ENCODE peak calls at places on chromosomes 13 and 19, in four cellular contexts. U, B, W and L are unnamed samples.

GRCh38 chr13:40986328-40986856 is 32.7 kb downstream of the ELF1 start:
- DNase-seq in U (no peak), B (peak; percentile 76), W (no peak), L (no peak)

GRCh38 chr19:35011737-35012682 is 11.9 kb downstream of the GRAMD1A start:
- DNase-seq in W (no peak), B (no peak), U (no peak), L (no peak)

GRCh38 chr19:34256835-34257558 is 2.6 kb downstream of the GARRE1 start:
- DNase-seq in B (no peak), W (no peak), U (no peak), L (no peak)

GRCh38 chr13:102089177-102089576 is 312.7 kb downstream of the FGF14 start:
- DNase-seq in U (no peak), W (no peak), B (no peak), L (no peak)

GRCh38 chr13:20749377-20749776 is 24.4 kb downstream of the EEF1AKMT1 start:
- DNase-seq in U (no peak), W (no peak), B (no peak), L (no peak)

GRCh38 chr19:13098291-13099072 is 4.2 kb downstream of the LYL1 start:
- DNase-seq in U (no peak), B (no peak), W (no peak), L (peak; percentile 64)

GRCh38 chr13:24097667-24098066 is 62.9 kb upstream of the SPATA13 start:
- DNase-seq in U (no peak), B (no peak), W (no peak), L (no peak)

GRCh38 chr19:45919678-45920077 is 5.1 kb upstream of the NANOS2 start:
- DNase-seq in B (no peak), W (no peak), U (no peak), L (no peak)

GRCh38 chr13:94344126-94344863 is 135.2 kb downstream of the DCT start:
- DNase-seq in W (no peak), B (peak; percentile 57), U (no peak), L (no peak)

GRCh38 chr13:25682221-25682620 is 310.4 kb downstream of the ATP8A2 start:
- DNase-seq in U (no peak), W (no peak), B (no peak), L (no peak)

GRCh38 chr19:6417713-6418561 is 6.7 kb downstream of the KHSRP start:
- DNase-seq in U (no peak), W (no peak), B (peak; percentile 5), L (no peak)

GRCh38 chr19:13150919-13151604 is 851 bp downstream of the IER2 start:
- DNase-seq in B (no peak), W (no peak), U (peak; percentile 19), L (peak; percentile 28)

GRCh38 chr19:58007285-58007684 is 4.7 kb upstream of the ZNF606 start:
- DNase-seq in U (no peak), W (no peak), B (no peak), L (no peak)

GRCh38 chr13:48730971-48731658 is 77.4 kb downstream of the CYSLTR2 start:
- DNase-seq in U (no peak), W (no peak), B (peak; percentile 83), L (no peak)

GRCh38 chr13:97695684-97696083 is 257.8 kb upstream of the IPO5 start:
- DNase-seq in U (no peak), B (no peak), W (no peak), L (no peak)

GRCh38 chr13:94707400-94708021 is 4.8 kb downstream of the SOX21 start:
- DNase-seq in U (no peak), B (no peak), W (no peak), L (no peak)

GRCh38 chr13:45850020-45850613 is 1.4 kb downstream of the SIAH3 start:
- DNase-seq in W (no peak), U (no peak), B (no peak), L (no peak)

GRCh38 chr19:991932-992669 is 8.0 kb downstream of the WDR18 start:
- DNase-seq in U (no peak), W (no peak), B (no peak), L (no peak)

GRCh38 chr13:50226515-50227147 is 211.4 kb downstream of the KCNRG start:
- DNase-seq in U (no peak), B (no peak), W (no peak), L (no peak)

GRCh38 chr13:73622375-73622774 is 511.8 kb downstream of the KLF12 start:
- DNase-seq in W (no peak), U (no peak), B (no peak), L (no peak)

GRCh38 chr13:82800391-82800790 is 1081.9 kb downstream of the SLITRK1 start:
- DNase-seq in B (no peak), W (no peak), U (no peak), L (no peak)

GRCh38 chr19:1065606-1066109 is 1.3 kb upstream of the ARHGAP45 start:
- DNase-seq in W (peak; percentile 82), B (no peak), U (no peak), L (no peak)

GRCh38 chr19:3056454-3057016 is 5.8 kb downstream of the TLE5 start:
- DNase-seq in W (no peak), B (no peak), U (no peak), L (no peak)

GRCh38 chr19:18660051-18660910 is 23.2 kb upstream of the CRTC1 start:
- DNase-seq in B (peak; percentile 69), U (peak; percentile 49), W (peak; percentile 28), L (no peak)

GRCh38 chr13:36130542-36131214 is 504 bp downstream of the DCLK1 start:
- DNase-seq in U (peak; percentile 21), B (no peak), W (no peak), L (no peak)

GRCh38 chr13:102558029-102558428 is 38.8 kb upstream of the TPP2 start:
- DNase-seq in B (no peak), W (no peak), U (no peak), L (no peak)

GRCh38 chr19:19551862-19552192 is 13.8 kb downstream of the CILP2 start:
- DNase-seq in W (no peak), U (no peak), B (peak; percentile 15), L (no peak)

GRCh38 chr19:31337007-31337914 is 12.0 kb downstream of the TSHZ3 start:
- DNase-seq in U (no peak), B (no peak), W (no peak), L (no peak)

DNA sequence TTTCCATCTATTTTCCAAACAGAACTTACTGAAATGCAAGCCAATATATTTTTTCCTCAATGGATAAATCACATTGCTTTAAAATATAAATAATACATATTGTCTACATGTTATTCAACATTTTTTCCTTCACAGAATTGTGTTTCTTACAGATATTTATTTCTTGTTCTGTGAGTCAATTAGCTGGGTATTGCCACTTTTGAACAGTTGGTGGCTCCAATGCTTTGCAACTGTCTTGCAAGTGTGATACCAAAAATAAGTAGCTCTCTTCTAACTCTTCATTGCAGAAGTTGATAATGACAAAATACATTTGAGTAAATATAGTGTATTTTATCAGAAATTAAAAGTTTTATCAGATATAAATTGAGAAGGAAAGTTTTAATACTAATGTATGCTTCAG is 17.1 kb upstream of the GPC5 start:
- DNase-seq in B (peak; percentile 28), U (no peak), W (no peak), L (no peak)
- TF ChIP-seq CTCF in B (peak; percentile 32), U (no peak), W (peak; percentile 31), L (no peak)

GRCh38 chr19:17327654-17328516 is 6.8 kb downstream of the ANO8 start:
- DNase-seq in U (no peak), W (peak; percentile 89), B (no peak), L (peak; percentile 90)
- TF ChIP-seq CTCF in U (no peak), W (peak; percentile 64), B (no peak), L (peak; percentile 62)

GRCh38 chr19:47026156-47026555 is 6.5 kb downstream of the NPAS1 start:
- DNase-seq in U (no peak), B (no peak), W (no peak), L (no peak)

GRCh38 chr19:47024502-47024901 is 4.9 kb downstream of the NPAS1 start:
- DNase-seq in B (no peak), U (no peak), W (no peak), L (no peak)

GRCh38 chr19:47027586-47028371 is 8.1 kb downstream of the NPAS1 start:
- DNase-seq in W (no peak), U (no peak), B (no peak), L (no peak)

GRCh38 chr19:47026889-47027288 is 7.3 kb downstream of the NPAS1 start:
- DNase-seq in W (no peak), U (no peak), B (no peak), L (no peak)

DNA sequence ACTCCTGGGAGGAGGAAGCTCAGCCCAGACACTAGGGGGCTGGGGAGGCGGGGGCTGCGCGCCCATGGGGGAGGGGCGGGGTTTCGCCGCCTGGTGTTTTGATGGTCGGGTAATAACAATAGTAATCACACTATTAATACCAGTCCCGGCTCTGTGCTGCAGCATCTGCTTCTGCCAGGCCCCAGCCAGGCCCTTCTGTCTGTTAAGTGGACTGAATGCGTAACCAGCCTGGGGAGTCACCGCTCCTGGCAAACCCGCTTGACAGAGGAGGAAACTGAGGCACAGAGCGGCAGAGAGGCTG is 8.7 kb downstream of the NPAS1 start:
- DNase-seq in W (no peak), B (no peak), U (no peak), L (no peak)
- TF ChIP-seq CTCF in W (no peak), B (no peak), U (no peak), L (no peak)

GRCh38 chr19:40263440-40264313 is 21.5 kb downstream of the AKT2 start:
- DNase-seq in W (no peak), U (no peak), B (no peak), L (no peak)
- TF ChIP-seq CTCF in W (no peak), U (no peak), B (no peak), L (no peak)

GRCh38 chr13:80553041-80553440 is 212.1 kb upstream of the SPRY2 start:
- DNase-seq in B (no peak), W (no peak), U (no peak), L (no peak)
- TF ChIP-seq CTCF in B (no peak), W (no peak), U (no peak), L (no peak)